ENCODE peak calls at places on chromosomes 1 and 21, in seven cellular contexts. One of them, this sample, is unnamed.

GRCh38 chr1:198678301-198678836 is 39.5 kb downstream of the PTPRC start:
- DNase-seq in astrocyte of the spinal cord: no peak
- DNase-seq in BE2C: no peak
- DNase-seq in activated naive CD4-positive, alpha-beta T cell treated with anti-CD3 and anti-CD28 coated beads, Interleukin-2, amount 50 U/mL, for 16 hours: peak
- DNase-seq in endothelial cell: no peak
- DNase-seq in GM10248: no peak
- DNase-seq in neuronal stem cell: no peak
- DNase-seq in this sample: no peak

GRCh38 chr1:8217011-8217711 is 100.8 kb upstream of the SLC45A1 start:
- DNase-seq in BE2C: peak
- DNase-seq in GM10248: peak
- DNase-seq in neuronal stem cell: no peak
- DNase-seq in activated naive CD4-positive, alpha-beta T cell treated with anti-CD3 and anti-CD28 coated beads, Interleukin-2, amount 50 U/mL, for 16 hours: peak
- DNase-seq in astrocyte of the spinal cord: no peak
- DNase-seq in endothelial cell: peak
- DNase-seq in this sample: no peak

GRCh38 chr1:110086959-110087358 is 16.5 kb upstream of the ALX3 start:
- DNase-seq in GM10248: no peak
- DNase-seq in neuronal stem cell: no peak
- DNase-seq in endothelial cell: no peak
- DNase-seq in activated naive CD4-positive, alpha-beta T cell treated with anti-CD3 and anti-CD28 coated beads, Interleukin-2, amount 50 U/mL, for 16 hours: no peak
- DNase-seq in BE2C: no peak
- DNase-seq in astrocyte of the spinal cord: no peak
- DNase-seq in this sample: no peak

GRCh38 chr1:235369802-235370201 is 2.6 kb downstream of the TBCE start:
- DNase-seq in astrocyte of the spinal cord: no peak
- DNase-seq in GM10248: no peak
- DNase-seq in neuronal stem cell: no peak
- DNase-seq in activated naive CD4-positive, alpha-beta T cell treated with anti-CD3 and anti-CD28 coated beads, Interleukin-2, amount 50 U/mL, for 16 hours: no peak
- DNase-seq in BE2C: no peak
- DNase-seq in endothelial cell: no peak
- DNase-seq in this sample: no peak

GRCh38 chr1:173050865-173051264 is at the start of gene TNFSF18:
- DNase-seq in astrocyte of the spinal cord: peak
- DNase-seq in endothelial cell: no peak
- DNase-seq in BE2C: no peak
- DNase-seq in activated naive CD4-positive, alpha-beta T cell treated with anti-CD3 and anti-CD28 coated beads, Interleukin-2, amount 50 U/mL, for 16 hours: no peak
- DNase-seq in GM10248: no peak
- DNase-seq in neuronal stem cell: no peak
- DNase-seq in this sample: peak

GRCh38 chr1:230283678-230284077 is 142.5 kb downstream of the PGBD5 start:
- DNase-seq in astrocyte of the spinal cord: no peak
- DNase-seq in GM10248: no peak
- DNase-seq in BE2C: no peak
- DNase-seq in neuronal stem cell: no peak
- DNase-seq in endothelial cell: no peak
- DNase-seq in activated naive CD4-positive, alpha-beta T cell treated with anti-CD3 and anti-CD28 coated beads, Interleukin-2, amount 50 U/mL, for 16 hours: no peak
- DNase-seq in this sample: no peak

GRCh38 chr1:153970346-153970745 is 2.6 kb downstream of the CREB3L4 start:
- DNase-seq in GM10248: no peak
- DNase-seq in BE2C: no peak
- DNase-seq in neuronal stem cell: no peak
- DNase-seq in endothelial cell: no peak
- DNase-seq in activated naive CD4-positive, alpha-beta T cell treated with anti-CD3 and anti-CD28 coated beads, Interleukin-2, amount 50 U/mL, for 16 hours: no peak
- DNase-seq in astrocyte of the spinal cord: no peak
- DNase-seq in this sample: no peak

GRCh38 chr1:20440785-20441200 is 45.2 kb downstream of the CAMK2N1 start:
- DNase-seq in activated naive CD4-positive, alpha-beta T cell treated with anti-CD3 and anti-CD28 coated beads, Interleukin-2, amount 50 U/mL, for 16 hours: peak
- DNase-seq in BE2C: peak
- DNase-seq in GM10248: peak
- DNase-seq in astrocyte of the spinal cord: peak
- DNase-seq in neuronal stem cell: peak
- DNase-seq in endothelial cell: peak
- DNase-seq in this sample: peak

GRCh38 chr21:32728455-32729237 is 833 bp upstream of the SYNJ1 start:
- DNase-seq in BE2C: no peak
- DNase-seq in endothelial cell: no peak
- DNase-seq in neuronal stem cell: no peak
- DNase-seq in activated naive CD4-positive, alpha-beta T cell treated with anti-CD3 and anti-CD28 coated beads, Interleukin-2, amount 50 U/mL, for 16 hours: no peak
- DNase-seq in astrocyte of the spinal cord: no peak
- DNase-seq in GM10248: no peak
- DNase-seq in this sample: no peak

GRCh38 chr1:3874736-3875135 is 17.5 kb downstream of the DFFB start:
- DNase-seq in neuronal stem cell: no peak
- DNase-seq in endothelial cell: no peak
- DNase-seq in BE2C: no peak
- DNase-seq in astrocyte of the spinal cord: no peak
- DNase-seq in GM10248: no peak
- DNase-seq in activated naive CD4-positive, alpha-beta T cell treated with anti-CD3 and anti-CD28 coated beads, Interleukin-2, amount 50 U/mL, for 16 hours: no peak
- DNase-seq in this sample: no peak

GRCh38 chr1:20165522-20165951 is 20.4 kb upstream of the UBXN10 start:
- DNase-seq in activated naive CD4-positive, alpha-beta T cell treated with anti-CD3 and anti-CD28 coated beads, Interleukin-2, amount 50 U/mL, for 16 hours: no peak
- DNase-seq in BE2C: no peak
- DNase-seq in astrocyte of the spinal cord: no peak
- DNase-seq in endothelial cell: no peak
- DNase-seq in GM10248: peak
- DNase-seq in neuronal stem cell: no peak
- DNase-seq in this sample: no peak

GRCh38 chr1:147169840-147170674 is 2.2 kb downstream of the PRKAB2 start:
- DNase-seq in activated naive CD4-positive, alpha-beta T cell treated with anti-CD3 and anti-CD28 coated beads, Interleukin-2, amount 50 U/mL, for 16 hours: no peak
- DNase-seq in GM10248: no peak
- DNase-seq in astrocyte of the spinal cord: no peak
- DNase-seq in endothelial cell: no peak
- DNase-seq in neuronal stem cell: no peak
- DNase-seq in BE2C: no peak
- DNase-seq in this sample: no peak

GRCh38 chr21:44712203-44713028 is 1.0 kb upstream of the TSPEAR start:
- DNase-seq in neuronal stem cell: no peak
- DNase-seq in BE2C: no peak
- DNase-seq in GM10248: no peak
- DNase-seq in activated naive CD4-positive, alpha-beta T cell treated with anti-CD3 and anti-CD28 coated beads, Interleukin-2, amount 50 U/mL, for 16 hours: no peak
- DNase-seq in astrocyte of the spinal cord: no peak
- DNase-seq in endothelial cell: no peak
- DNase-seq in this sample: no peak

GRCh38 chr1:42321731-42322130 is 13.3 kb downstream of the FOXJ3 start:
- DNase-seq in neuronal stem cell: no peak
- DNase-seq in GM10248: no peak
- DNase-seq in astrocyte of the spinal cord: no peak
- DNase-seq in BE2C: no peak
- DNase-seq in endothelial cell: no peak
- DNase-seq in activated naive CD4-positive, alpha-beta T cell treated with anti-CD3 and anti-CD28 coated beads, Interleukin-2, amount 50 U/mL, for 16 hours: no peak
- DNase-seq in this sample: no peak

GRCh38 chr1:59438058-59438560 is 141.2 kb downstream of the FGGY start:
- DNase-seq in endothelial cell: no peak
- DNase-seq in BE2C: no peak
- DNase-seq in GM10248: no peak
- DNase-seq in activated naive CD4-positive, alpha-beta T cell treated with anti-CD3 and anti-CD28 coated beads, Interleukin-2, amount 50 U/mL, for 16 hours: no peak
- DNase-seq in neuronal stem cell: no peak
- DNase-seq in astrocyte of the spinal cord: no peak
- DNase-seq in this sample: no peak

GRCh38 chr1:111442457-111442856 is 6.6 kb downstream of the WDR77 start:
- DNase-seq in BE2C: no peak
- DNase-seq in neuronal stem cell: no peak
- DNase-seq in activated naive CD4-positive, alpha-beta T cell treated with anti-CD3 and anti-CD28 coated beads, Interleukin-2, amount 50 U/mL, for 16 hours: no peak
- DNase-seq in GM10248: no peak
- DNase-seq in astrocyte of the spinal cord: no peak
- DNase-seq in endothelial cell: no peak
- DNase-seq in this sample: no peak